ENCODE peak calls at places on chromosome 7, in five cellular contexts. D is fibroblast of lung; L is anterior cingulate cortex; B is SW 1271; E is stimulated activated CD4-positive, alpha-beta T cell treated with anti-CD3 and anti-CD28 coated beads, Interleukin-15, amount 100 ng/mL, for 1 hour. S is an unnamed sample.

GRCh38 chr7:155808551-155809331 is 3.5 kb downstream of the SHH start:
- DNase-seq in D (no peak), B (no peak), L (no peak), E (no peak), S (no peak)

GRCh38 chr7:2010101-2010500 is 222.6 kb downstream of the MAD1L1 start:
- DNase-seq in E (no peak), D (no peak), B (no peak), L (no peak), S (no peak)

GRCh38 chr7:99184468-99185225 is 23.3 kb downstream of the KPNA7 start:
- DNase-seq in D (no peak), B (no peak), E (no peak), L (no peak), S (no peak)

GRCh38 chr7:92415225-92415624 is 32.1 kb upstream of the GATAD1 start:
- DNase-seq in D (no peak), E (no peak), L (no peak), B (no peak), S (no peak)

GRCh38 chr7:130921391-130922180 is 187.6 kb upstream of the KLF14 start:
- DNase-seq in E (no peak), D (peak), B (no peak), L (peak), S (no peak)

GRCh38 chr7:98252655-98253054 is 623 bp upstream of the TECPR1 start:
- DNase-seq in B (no peak), L (no peak), E (no peak), D (peak), S (no peak)

GRCh38 chr7:112533591-112533990 is 52.8 kb downstream of the LSMEM1 start:
- DNase-seq in B (no peak), L (no peak), D (no peak), E (no peak), S (no peak)

GRCh38 chr7:41882271-41882670 is 179.4 kb upstream of the INHBA start:
- DNase-seq in D (no peak), E (no peak), L (no peak), B (no peak), S (no peak)

GRCh38 chr7:29231671-29232267 is 37.2 kb downstream of the CHN2 start:
- DNase-seq in L (no peak), B (no peak), D (no peak), E (no peak), S (no peak)

GRCh38 chr7:36301914-36302771 is 87.5 kb upstream of the ANLN start:
- DNase-seq in B (no peak), D (no peak), L (no peak), E (no peak), S (no peak)

GRCh38 chr7:25559581-25560367 is 331.5 kb upstream of the NPVF start:
- DNase-seq in D (no peak), E (no peak), B (no peak), L (no peak), S (no peak)

GRCh38 chr7:77982926-77983550 is 184.5 kb downstream of the PHTF2 start:
- DNase-seq in E (no peak), L (no peak), B (no peak), D (no peak), S (no peak)

GRCh38 chr7:80231719-80232118 is 97.1 kb downstream of the GNAI1 start:
- DNase-seq in E (no peak), D (peak), B (no peak), L (no peak), S (no peak)

GRCh38 chr7:130419652-130420051 is 21.2 kb downstream of the CEP41 start:
- DNase-seq in L (no peak), E (no peak), B (no peak), D (no peak), S (no peak)

GRCh38 chr7:93551063-93551895 is 23.2 kb downstream of the CALCR start:
- DNase-seq in E (no peak), B (peak), L (no peak), D (peak), S (peak)

GRCh38 chr7:157622408-157623221 is 285.8 kb downstream of the DNAJB6 start:
- DNase-seq in E (no peak), D (no peak), L (no peak), B (no peak), S (no peak)

GRCh38 chr7:38318803-38319416 is 45.5 kb upstream of the TARP start:
- DNase-seq in E (no peak), D (peak), L (no peak), B (peak), S (peak)

GRCh38 chr7:30864146-30864545 is 47.5 kb upstream of the AQP1 start:
- DNase-seq in E (no peak), D (no peak), B (no peak), L (no peak), S (no peak)

S was measured in pulmonary artery endothelial cell.